ENCODE peak calls at places on chromosomes 1 and 21, in four cellular contexts. T, B, Z and S are unnamed samples.

GRCh38 chr1:96358057-96358456 is 363.5 kb upstream of the PTBP2 start:
- DNase-seq in T (no peak), B (no peak), Z (no peak), S (no peak)

GRCh38 chr21:42289926-42290325 is 25.3 kb downstream of the TFF3 start:
- DNase-seq in T (no peak), B (no peak), Z (no peak), S (no peak)

GRCh38 chr1:245444181-245444580 is 289.4 kb downstream of the KIF26B start:
- DNase-seq in T (no peak), B (no peak), Z (no peak), S (no peak)

GRCh38 chr1:220708929-220709801 is 19.0 kb downstream of the C1orf115 start:
- DNase-seq in T (no peak), B (no peak), Z (no peak), S (no peak)

GRCh38 chr1:150562384-150563339 is 13.5 kb downstream of the ADAMTSL4 start:
- DNase-seq in T (peak; percentile 65), B (no peak), Z (no peak), S (no peak)

GRCh38 chr1:218171302-218171893 is 113.7 kb upstream of the RRP15 start:
- DNase-seq in T (no peak), B (no peak), Z (peak; percentile 7), S (peak; percentile 19)

GRCh38 chr1:23913212-23913880 is at the start of gene CNR2:
- DNase-seq in T (no peak), B (no peak), Z (no peak), S (no peak)

GRCh38 chr1:94593611-94594010 is 52.1 kb upstream of the F3 start:
- DNase-seq in T (no peak), B (no peak), Z (no peak), S (no peak)

GRCh38 chr1:72101840-72102632 is 180.3 kb downstream of the NEGR1 start:
- DNase-seq in T (no peak), B (no peak), Z (no peak), S (no peak)

GRCh38 chr1:81432654-81433109 is 368.1 kb upstream of the ADGRL2 start:
- DNase-seq in T (no peak), B (no peak), Z (no peak), S (no peak)

GRCh38 chr1:5949074-5949760 is 43.0 kb downstream of the NPHP4 start:
- DNase-seq in T (no peak), B (no peak), Z (no peak), S (no peak)

GRCh38 chr1:160548183-160548582 is 25.1 kb upstream of the SLAMF6 start:
- DNase-seq in T (no peak), B (no peak), Z (no peak), S (no peak)